ENCODE peak calls at places on chromosome X, in seven cellular contexts. T, J, H, L, R, O and E are unnamed samples.
A peak's percentile ranks its signal among the peaks of the same experiment; 100 is the strongest.

GRCh38 chrX:45143455-45143854 is 57.2 kb downstream of the DIPK2B start:
- DNase-seq in T (no peak), J (no peak), H (no peak), L (no peak), R (no peak), O (no peak), E (no peak)

GRCh38 chrX:39950035-39950688 is 147.6 kb downstream of the BCOR start:
- DNase-seq in T (no peak), J (no peak), H (no peak), L (no peak), R (no peak), O (no peak), E (no peak)

GRCh38 chrX:137566746-137567473 is 983 bp downstream of the ZIC3 start:
- DNase-seq in T (no peak), J (no peak), H (no peak), L (no peak), R (no peak), O (no peak), E (no peak)

GRCh38 chrX:39758791-39759525 is 338.8 kb downstream of the BCOR start:
- DNase-seq in T (no peak), J (no peak), H (no peak), L (no peak), R (no peak), O (no peak), E (no peak)

GRCh38 chrX:147875866-147876596 is 35.7 kb upstream of the FMR1 start:
- DNase-seq in T (no peak), J (no peak), H (no peak), L (no peak), R (no peak), O (no peak), E (no peak)

GRCh38 chrX:27598312-27598711 is 8.2 kb downstream of the DCAF8L2 start:
- DNase-seq in T (no peak), J (no peak), H (no peak), L (no peak), R (no peak), O (no peak), E (no peak)

GRCh38 chrX:39718951-39719350 is 378.8 kb downstream of the BCOR start:
- DNase-seq in T (no peak), J (no peak), H (no peak), L (no peak), R (no peak), O (no peak), E (no peak)

GRCh38 chrX:1519022-1519497 is 17.9 kb downstream of the P2RY8 start:
- DNase-seq in T (no peak), J (no peak), H (no peak), L (no peak), R (no peak), O (no peak), E (no peak)

GRCh38 chrX:21740329-21741274 is 17.3 kb downstream of the SMPX start:
- DNase-seq in T (peak; percentile 34), J (no peak), H (no peak), L (no peak), R (no peak), O (no peak), E (no peak)

GRCh38 chrX:81301877-81302276 is 100.0 kb downstream of the SH3BGRL start:
- DNase-seq in T (no peak), J (no peak), H (no peak), L (no peak), R (no peak), O (no peak), E (no peak)

GRCh38 chrX:20265726-20266681 is 705 bp downstream of the RPS6KA3 start:
- DNase-seq in T (peak; percentile 28), J (peak; percentile 54), H (no peak), L (peak; percentile 22), R (no peak), O (no peak), E (peak; percentile 12)

GRCh38 chrX:44705817-44706551 is 137.8 kb upstream of the DUSP21 start:
- DNase-seq in T (no peak), J (no peak), H (no peak), L (no peak), R (no peak), O (no peak), E (no peak)

GRCh38 chrX:12741416-12741815 is 49.8 kb upstream of the PRPS2 start:
- DNase-seq in T (no peak), J (no peak), H (no peak), L (no peak), R (no peak), O (no peak), E (no peak)

GRCh38 chrX:154382483-154383069 is 3.5 kb downstream of the EMD start:
- DNase-seq in T (no peak), J (no peak), H (no peak), L (no peak), R (no peak), O (no peak), E (no peak)

GRCh38 chrX:48606091-48606490 is 8.8 kb downstream of the WDR13 start:
- DNase-seq in T (no peak), J (no peak), H (no peak), L (no peak), R (no peak), O (no peak), E (no peak)